ENCODE peak calls at places on chromosomes 3 and 15, in four cellular contexts. One of them, this sample, is unnamed.

GRCh38 chr3:190081387-190081786 is 39.3 kb downstream of the P3H2 start:
- DNase-seq in MCF 10A: no peak
- DNase-seq in brain microvascular endothelial cell: no peak
- DNase-seq in GM03348: no peak
- DNase-seq in this sample: no peak

GRCh38 chr3:46946416-46946815 is 30.1 kb downstream of the CCDC12 start:
- DNase-seq in MCF 10A: peak
- DNase-seq in brain microvascular endothelial cell: no peak
- DNase-seq in GM03348: no peak
- DNase-seq in this sample: no peak

GRCh38 chr3:63724987-63725386 is 72.5 kb downstream of the SNTN start:
- DNase-seq in MCF 10A: peak
- DNase-seq in brain microvascular endothelial cell: peak
- DNase-seq in GM03348: peak
- DNase-seq in this sample: no peak

GRCh38 chr3:28134792-28135375 is 106.5 kb upstream of the CMC1 start:
- DNase-seq in MCF 10A: no peak
- DNase-seq in brain microvascular endothelial cell: no peak
- DNase-seq in GM03348: no peak
- DNase-seq in this sample: no peak

GRCh38 chr3:173065543-173065970 is 75.5 kb downstream of the SPATA16 start:
- DNase-seq in MCF 10A: no peak
- DNase-seq in brain microvascular endothelial cell: peak
- DNase-seq in GM03348: no peak
- DNase-seq in this sample: no peak

GRCh38 chr15:45858491-45858890 is 223.7 kb downstream of the SQOR start:
- DNase-seq in MCF 10A: no peak
- DNase-seq in brain microvascular endothelial cell: no peak
- DNase-seq in GM03348: no peak
- DNase-seq in this sample: no peak

GRCh38 chr3:16140116-16140893 is 34.2 kb upstream of the GALNT15 start:
- DNase-seq in MCF 10A: peak
- DNase-seq in brain microvascular endothelial cell: peak
- DNase-seq in GM03348: peak
- DNase-seq in this sample: no peak

GRCh38 chr3:11717768-11718581 is 74.3 kb upstream of the VGLL4 start:
- DNase-seq in MCF 10A: peak
- DNase-seq in brain microvascular endothelial cell: peak
- DNase-seq in GM03348: peak
- DNase-seq in this sample: no peak

GRCh38 chr3:161083131-161083530 is 22.0 kb downstream of the B3GALNT1 start:
- DNase-seq in MCF 10A: no peak
- DNase-seq in brain microvascular endothelial cell: no peak
- DNase-seq in GM03348: no peak
- DNase-seq in this sample: no peak

GRCh38 chr3:72633534-72633933 is 214.7 kb downstream of the SHQ1 start:
- DNase-seq in MCF 10A: no peak
- DNase-seq in brain microvascular endothelial cell: no peak
- DNase-seq in GM03348: no peak
- DNase-seq in this sample: no peak

GRCh38 chr15:51368751-51369450 is 27.4 kb downstream of the GLDN start:
- DNase-seq in MCF 10A: peak
- DNase-seq in brain microvascular endothelial cell: peak
- DNase-seq in GM03348: peak
- DNase-seq in this sample: no peak

GRCh38 chr15:74723754-74724334 is 1.5 kb downstream of the CYP1A1 start:
- DNase-seq in MCF 10A: peak
- DNase-seq in brain microvascular endothelial cell: peak
- DNase-seq in GM03348: peak
- DNase-seq in this sample: no peak

GRCh38 chr3:134630506-134630905 is 20.3 kb downstream of the KY start:
- DNase-seq in MCF 10A: no peak
- DNase-seq in brain microvascular endothelial cell: peak
- DNase-seq in GM03348: no peak
- DNase-seq in this sample: no peak

GRCh38 chr15:57667171-57667924 is 39.2 kb upstream of the POLR2M start:
- DNase-seq in MCF 10A: peak
- DNase-seq in brain microvascular endothelial cell: peak
- DNase-seq in GM03348: peak
- DNase-seq in this sample: no peak

GRCh38 chr3:113018461-113019181 is 27.8 kb downstream of the GTPBP8 start:
- DNase-seq in MCF 10A: peak
- DNase-seq in brain microvascular endothelial cell: peak
- DNase-seq in GM03348: peak
- DNase-seq in this sample: no peak

GRCh38 chr3:17845026-17845425 is 102.6 kb upstream of the TBC1D5 start:
- DNase-seq in MCF 10A: peak
- DNase-seq in brain microvascular endothelial cell: no peak
- DNase-seq in GM03348: peak
- DNase-seq in this sample: no peak

GRCh38 chr3:102163039-102163817 is 271.6 kb upstream of the ZPLD1 start:
- DNase-seq in MCF 10A: peak
- DNase-seq in brain microvascular endothelial cell: peak
- DNase-seq in GM03348: peak
- DNase-seq in this sample: no peak

GRCh38 chr3:66261318-66261717 is 40.5 kb downstream of the SLC25A26 start:
- DNase-seq in MCF 10A: no peak
- DNase-seq in brain microvascular endothelial cell: peak
- DNase-seq in GM03348: peak
- DNase-seq in this sample: no peak

GRCh38 chr3:73576995-73577394 is 47.7 kb downstream of the PDZRN3 start:
- DNase-seq in MCF 10A: no peak
- DNase-seq in brain microvascular endothelial cell: peak
- DNase-seq in GM03348: peak
- DNase-seq in this sample: no peak

GRCh38 chr3:133805702-133806475 is at the start of gene SRPRB:
- DNase-seq in MCF 10A: peak
- DNase-seq in brain microvascular endothelial cell: peak
- DNase-seq in GM03348: peak
- DNase-seq in this sample: peak

GRCh38 chr3:66593978-66594377 is 93.2 kb upstream of the LRIG1 start:
- DNase-seq in MCF 10A: peak
- DNase-seq in brain microvascular endothelial cell: peak
- DNase-seq in GM03348: peak
- DNase-seq in this sample: no peak

GRCh38 chr3:57130426-57131209 is 34.5 kb downstream of the IL17RD start:
- DNase-seq in MCF 10A: no peak
- DNase-seq in brain microvascular endothelial cell: no peak
- DNase-seq in GM03348: no peak
- DNase-seq in this sample: no peak

GRCh38 chr3:103308921-103309320 is 874.1 kb downstream of the ZPLD1 start:
- DNase-seq in MCF 10A: peak
- DNase-seq in brain microvascular endothelial cell: no peak
- DNase-seq in GM03348: no peak
- DNase-seq in this sample: no peak

GRCh38 chr15:87669846-87670245 is 586.7 kb downstream of the NTRK3 start:
- DNase-seq in MCF 10A: no peak
- DNase-seq in brain microvascular endothelial cell: no peak
- DNase-seq in GM03348: no peak
- DNase-seq in this sample: no peak

GRCh38 chr15:60370804-60371700 is 26.7 kb downstream of the ANXA2 start:
- DNase-seq in MCF 10A: peak
- DNase-seq in brain microvascular endothelial cell: peak
- DNase-seq in GM03348: peak
- DNase-seq in this sample: no peak

GRCh38 chr15:89379818-89380217 is 45.2 kb upstream of the POLG start:
- DNase-seq in MCF 10A: peak
- DNase-seq in brain microvascular endothelial cell: no peak
- DNase-seq in GM03348: no peak
- DNase-seq in this sample: no peak

GRCh38 chr3:46490338-46491084 is 7.3 kb upstream of the RTP3 start:
- DNase-seq in MCF 10A: peak
- DNase-seq in brain microvascular endothelial cell: peak
- DNase-seq in GM03348: peak
- DNase-seq in this sample: no peak

GRCh38 chr15:77804210-77804609 is 171.5 kb upstream of the LINGO1 start:
- DNase-seq in MCF 10A: no peak
- DNase-seq in brain microvascular endothelial cell: no peak
- DNase-seq in GM03348: no peak
- DNase-seq in this sample: no peak

GRCh38 chr15:91291673-91292072 is 191.6 kb downstream of the SV2B start:
- DNase-seq in MCF 10A: no peak
- DNase-seq in brain microvascular endothelial cell: no peak
- DNase-seq in GM03348: no peak
- DNase-seq in this sample: no peak

GRCh38 chr3:151301787-151302186 is 14.8 kb downstream of the GPR87 start:
- DNase-seq in MCF 10A: peak
- DNase-seq in brain microvascular endothelial cell: no peak
- DNase-seq in GM03348: peak
- DNase-seq in this sample: no peak

GRCh38 chr3:158771018-158771350 is 30.9 kb upstream of the MFSD1 start:
- DNase-seq in MCF 10A: no peak
- DNase-seq in brain microvascular endothelial cell: no peak
- DNase-seq in GM03348: no peak
- DNase-seq in this sample: no peak

GRCh38 chr15:25469377-25469776 is 30.6 kb upstream of the UBE3A start:
- DNase-seq in MCF 10A: peak
- DNase-seq in brain microvascular endothelial cell: no peak
- DNase-seq in GM03348: no peak
- DNase-seq in this sample: no peak

GRCh38 chr15:54387808-54388207 is 409.6 kb downstream of the UNC13C start:
- DNase-seq in MCF 10A: no peak
- DNase-seq in brain microvascular endothelial cell: no peak
- DNase-seq in GM03348: no peak
- DNase-seq in this sample: no peak

This sample was measured in GDM1.